ENCODE peak calls at places on chromosome 2, in seven cellular contexts. H, A, P, S, C, I and B are unnamed samples. For H3K27me3, the result is how much of the 10 kb centered on the place peaks cover.

GRCh38 chr2:169073972-169074751 is 4.8 kb downstream of the DHRS9 start:
- DNase-seq in H (no peak), A (no peak), P (no peak), S (peak), C (peak), I (no peak), B (no peak)

GRCh38 chr2:18149660-18150246 is 271.3 kb downstream of the KCNS3 start:
- DNase-seq in H (no peak), A (peak), P (no peak), S (peak), C (no peak), I (no peak), B (no peak)

GRCh38 chr2:128408349-128409305 is 90.0 kb upstream of the HS6ST1 start:
- DNase-seq in H (no peak), A (peak), P (no peak), S (peak), C (peak), I (peak), B (peak)

GRCh38 chr2:7269993-7270392 is 352.8 kb downstream of the RNF144A start:
- DNase-seq in H (no peak), A (no peak), P (no peak), S (no peak), C (no peak), I (no peak), B (no peak)

GRCh38 chr2:28153851-28154250 is 238.8 kb upstream of the FOSL2 start:
- DNase-seq in H (no peak), A (no peak), P (no peak), S (no peak), C (no peak), I (no peak), B (no peak)

GRCh38 chr2:128420776-128421175 is 102.1 kb upstream of the HS6ST1 start:
- DNase-seq in H (no peak), A (peak), P (no peak), S (no peak), C (no peak), I (peak), B (no peak)

GRCh38 chr2:225122007-225122406 is 79.7 kb upstream of the DOCK10 start:
- DNase-seq in H (no peak), A (no peak), P (no peak), S (no peak), C (no peak), I (no peak), B (no peak)

GRCh38 chr2:11701206-11701605 is 31.2 kb upstream of the NTSR2 start:
- DNase-seq in H (no peak), A (no peak), P (no peak), S (no peak), C (no peak), I (no peak), B (no peak)

GRCh38 chr2:75558786-75559428 is 1.8 kb downstream of the EVA1A start:
- DNase-seq in H (no peak), A (peak), P (no peak), S (no peak), C (peak), I (peak), B (no peak)

GRCh38 chr2:68744517-68744916 is 9.9 kb downstream of the ARHGAP25 start:
- DNase-seq in H (no peak), A (no peak), P (no peak), S (peak), C (no peak), I (no peak), B (no peak)

GRCh38 chr2:175431054-175431780 is 249.7 kb upstream of the ATP5MC3 start:
- DNase-seq in H (no peak), A (no peak), P (no peak), S (no peak), C (no peak), I (no peak), B (no peak)

GRCh38 chr2:217262916-217263315 is 403.1 kb upstream of the TNP1 start:
- DNase-seq in H (no peak), A (no peak), P (no peak), S (no peak), C (no peak), I (no peak), B (no peak)

GRCh38 chr2:127479866-127480743 is 46.2 kb downstream of the IWS1 start:
- DNase-seq in H (no peak), A (no peak), P (no peak), S (no peak), C (peak), I (no peak), B (no peak)

GRCh38 chr2:190804182-190804795 is 76.3 kb upstream of the GLS start:
- DNase-seq in H (no peak), A (no peak), P (no peak), S (no peak), C (peak), I (no peak), B (no peak)

GRCh38 chr2:240538031-240538780 is 19.6 kb downstream of the ANKMY1 start:
- DNase-seq in H (no peak), A (peak), P (no peak), S (no peak), C (no peak), I (peak), B (no peak)

GRCh38 chr2:199704358-199705238 is 146.4 kb downstream of the FTCDNL1 start:
- DNase-seq in H (peak), A (no peak), P (peak), S (peak), C (peak), I (no peak), B (no peak)

GRCh38 chr2:222283634-222284033 is 15.2 kb downstream of the PAX3 start:
- DNase-seq in H (no peak), A (no peak), P (no peak), S (no peak), C (no peak), I (no peak), B (no peak)

GRCh38 chr2:190722061-190722759 is 73.3 kb downstream of the NAB1 start:
- DNase-seq in H (no peak), A (no peak), P (no peak), S (peak), C (no peak), I (no peak), B (no peak)

GRCh38 chr2:238700506-238701050 is 147.3 kb upstream of the TWIST2 start:
- DNase-seq in H (no peak), A (no peak), P (no peak), S (no peak), C (no peak), I (no peak), B (no peak)

GRCh38 chr2:201969241-201969937 is 64.3 kb upstream of the FZD7 start:
- DNase-seq in H (no peak), A (no peak), P (no peak), S (no peak), C (no peak), I (no peak), B (no peak)

GRCh38 chr2:23689891-23690290 is 237.0 kb downstream of the ATAD2B start:
- DNase-seq in H (no peak), A (no peak), P (no peak), S (no peak), C (no peak), I (no peak), B (no peak)

GRCh38 chr2:69177063-69177771 is 164.2 kb downstream of the ANTXR1 start:
- DNase-seq in H (peak), A (peak), P (peak), S (peak), C (peak), I (peak), B (peak)

GRCh38 chr2:127678991-127679390 is 3.7 kb upstream of the LIMS2 start:
- DNase-seq in H (no peak), A (peak), P (no peak), S (no peak), C (no peak), I (no peak), B (no peak)

DNA sequence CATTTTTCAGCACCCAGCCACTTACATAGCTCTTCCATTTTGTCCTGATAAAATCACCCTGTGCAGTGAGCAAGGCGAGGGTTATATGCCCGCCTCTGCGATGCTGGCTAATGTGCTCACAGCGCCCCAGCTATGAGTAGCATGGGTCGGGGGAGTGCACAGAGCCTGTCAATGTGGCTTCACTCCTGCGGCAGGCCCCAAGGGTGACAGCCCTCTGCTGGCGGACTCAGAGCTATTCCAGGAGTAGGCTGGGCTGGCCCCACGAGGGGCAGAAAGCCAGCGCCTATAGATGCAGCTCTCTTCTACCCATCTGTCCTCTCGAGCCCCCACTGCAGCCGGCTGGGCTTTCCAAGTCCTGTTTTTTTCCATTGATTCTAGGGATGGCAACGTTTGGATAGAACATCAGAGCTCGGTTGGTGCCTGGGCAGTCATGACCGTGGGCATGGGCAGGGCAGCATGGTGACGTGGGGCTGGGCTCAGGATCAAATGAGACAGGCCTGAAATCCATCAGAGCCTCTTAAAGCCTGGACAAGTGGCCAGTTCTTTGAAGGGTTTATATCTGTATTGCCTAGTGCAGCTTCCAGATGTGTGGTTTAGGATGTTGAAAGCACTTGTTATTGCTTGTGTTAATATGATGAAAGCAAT is 134.7 kb downstream of the MCFD2 start:
- DNase-seq in H (peak), A (peak), P (peak), S (no peak), C (no peak), I (no peak), B (no peak)
- TF ChIP-seq CTCF in H (peak), A (no peak), P (no peak), S (no peak), C (peak), I (no peak), B (peak)

DNA sequence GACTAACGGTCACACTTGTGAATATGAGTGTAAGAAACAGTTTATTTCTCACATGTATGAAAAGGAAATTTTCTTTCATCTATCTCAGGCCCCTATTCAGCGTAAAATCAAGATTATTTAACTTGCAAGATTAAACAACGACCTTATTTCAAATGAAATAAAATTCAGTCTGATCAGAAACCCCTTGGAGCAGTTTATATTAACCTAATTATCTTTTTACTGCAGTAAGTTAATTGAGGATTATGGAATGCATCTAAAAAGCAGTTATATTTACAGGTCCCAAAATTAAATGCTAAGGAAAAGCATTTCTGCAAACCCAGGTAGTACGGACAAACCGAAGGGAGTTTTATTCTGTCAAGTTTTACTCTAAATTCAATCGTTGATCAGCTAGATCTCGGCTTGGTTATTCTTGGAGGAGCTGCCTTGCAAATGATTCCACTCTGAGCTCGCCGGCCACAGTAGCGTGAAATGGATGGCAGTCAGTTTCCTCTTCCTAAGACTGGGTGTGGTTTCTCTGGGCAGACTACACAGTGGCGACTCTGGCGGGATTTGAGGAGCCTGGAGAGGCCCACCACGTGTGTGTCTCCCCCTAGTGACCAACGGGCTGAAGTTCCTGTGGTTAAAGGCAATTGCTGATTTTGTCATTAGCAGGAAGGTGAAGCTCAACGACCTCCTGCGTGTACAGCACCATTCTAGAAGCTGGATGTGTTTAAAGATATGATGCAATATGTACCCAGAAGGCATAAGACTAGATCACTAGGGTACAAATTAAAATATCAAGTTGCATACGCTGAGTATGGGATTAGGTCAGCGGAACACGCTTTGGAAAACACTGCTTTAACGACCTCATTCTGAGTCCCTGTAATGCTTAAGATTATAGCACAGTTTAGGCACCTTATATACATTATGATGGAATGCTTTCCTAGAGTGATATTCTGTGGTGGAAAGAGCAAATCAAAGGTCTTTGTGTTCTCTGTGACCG is 36.4 kb downstream of the PRKRA start:
- DNase-seq in H (peak), A (peak), P (peak), S (peak), C (peak), I (peak), B (peak)
- H3K4me3 ChIP-seq in H (peak), A (peak), P (peak), S (peak), C (peak), I (peak), B (peak)

DNA sequence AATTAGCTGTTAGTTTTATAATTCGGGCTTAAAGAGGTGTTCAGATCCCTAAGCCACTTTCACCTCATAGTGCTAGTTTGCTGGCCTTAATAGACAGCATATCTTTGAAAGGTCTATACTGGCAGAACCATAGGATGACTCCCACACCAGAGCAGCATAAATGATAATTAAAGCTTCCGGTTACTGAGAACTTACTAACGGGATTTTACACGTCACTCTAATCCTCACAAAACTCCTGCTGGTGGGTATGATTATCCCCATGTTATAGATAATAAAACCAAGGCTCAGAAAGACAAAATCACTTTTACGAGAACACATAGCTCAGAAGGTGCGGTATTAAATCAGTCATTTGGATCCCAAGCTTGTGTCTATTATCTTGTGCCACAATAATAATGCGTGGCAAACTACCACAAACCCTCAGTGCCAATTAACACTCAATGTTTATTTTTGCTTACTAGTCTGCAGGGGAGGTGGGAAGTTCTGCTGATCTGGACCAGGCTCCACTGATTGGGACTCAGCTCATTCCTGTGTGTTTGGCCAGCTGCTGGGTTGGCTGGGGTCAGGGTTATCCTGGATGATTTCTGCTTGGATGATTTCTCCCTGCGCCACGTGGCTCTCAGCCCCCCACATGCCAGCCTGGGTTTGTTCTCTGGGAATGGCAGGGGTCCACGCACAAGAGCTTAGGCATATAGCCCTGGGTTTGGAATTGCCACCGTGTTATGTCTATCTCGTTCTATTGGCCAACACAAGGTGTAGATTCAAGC is 62.3 kb downstream of the TRIB2 start:
- DNase-seq in H (no peak), A (no peak), P (no peak), S (no peak), C (no peak), I (no peak), B (no peak)
- H3K27me3 ChIP-seq in H (under half), A (under half), P (under half), S (under half), C (under half), I (under half), B (under half)

GRCh38 chr2:29212009-29212408 is 96.8 kb downstream of the CLIP4 start:
- DNase-seq in H (no peak), A (no peak), P (no peak), S (no peak), C (no peak), I (no peak), B (peak)
- TF ChIP-seq CTCF in H (no peak), A (no peak), P (no peak), S (no peak), C (peak), I (no peak), B (peak)

GRCh38 chr2:235598842-235599531 is 105.1 kb downstream of the AGAP1 start:
- DNase-seq in H (no peak), A (no peak), P (no peak), S (no peak), C (no peak), I (no peak), B (no peak)

GRCh38 chr2:235598026-235598425 is 104.2 kb downstream of the AGAP1 start:
- DNase-seq in H (no peak), A (no peak), P (no peak), S (no peak), C (no peak), I (no peak), B (no peak)

GRCh38 chr2:235600406-235600805 is 106.6 kb downstream of the AGAP1 start:
- DNase-seq in H (no peak), A (no peak), P (no peak), S (no peak), C (no peak), I (no peak), B (no peak)

GRCh38 chr2:235600926-235601325 is 107.1 kb downstream of the AGAP1 start:
- DNase-seq in H (no peak), A (no peak), P (no peak), S (no peak), C (no peak), I (no peak), B (no peak)

DNA sequence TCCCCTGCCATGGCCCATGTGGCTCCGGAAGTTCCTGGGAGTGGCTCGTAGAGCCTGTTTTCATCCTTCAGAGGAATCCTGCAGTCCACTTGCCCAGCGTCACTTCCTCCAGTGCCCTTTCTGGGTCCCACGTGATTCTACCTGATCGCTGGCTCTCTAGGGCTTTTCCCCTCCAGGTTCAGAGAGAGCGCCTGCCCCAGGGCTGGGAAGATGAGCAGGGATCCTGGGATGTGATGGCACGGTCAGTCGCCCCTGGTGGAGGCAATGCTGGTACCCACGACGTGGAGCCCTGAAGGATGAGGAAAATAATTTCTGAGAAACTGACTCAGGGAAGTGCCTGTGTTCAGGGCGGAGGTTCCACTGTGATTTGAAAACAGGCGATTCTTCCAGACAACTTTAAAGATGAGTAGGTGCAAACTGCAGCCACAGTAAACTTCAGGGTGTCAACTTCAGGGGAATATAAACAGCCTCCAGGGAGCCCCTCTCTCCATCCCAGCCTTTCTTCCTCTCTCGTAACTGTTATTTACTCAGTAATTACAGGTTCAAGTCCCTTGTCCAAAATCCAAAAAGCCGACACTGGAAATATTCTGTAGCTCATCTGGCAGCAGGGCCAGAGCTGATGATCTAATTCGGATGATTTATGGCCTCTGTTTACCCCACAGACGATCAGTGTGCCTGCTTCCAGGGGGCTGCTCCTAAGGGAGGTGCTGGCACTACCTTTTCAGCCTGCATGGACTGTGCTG is 105.9 kb downstream of the AGAP1 start:
- DNase-seq in H (no peak), A (no peak), P (no peak), S (no peak), C (no peak), I (no peak), B (no peak)
- H3K4me3 ChIP-seq in H (no peak), A (no peak), P (no peak), S (no peak), C (no peak), I (no peak), B (no peak)

GRCh38 chr2:235529621-235530020 is 35.8 kb downstream of the AGAP1 start:
- DNase-seq in H (no peak), A (no peak), P (no peak), S (no peak), C (no peak), I (no peak), B (no peak)

GRCh38 chr2:235527806-235528480 is 34.1 kb downstream of the AGAP1 start:
- DNase-seq in H (no peak), A (peak), P (no peak), S (no peak), C (no peak), I (no peak), B (no peak)

GRCh38 chr2:235533203-235533602 is 39.4 kb downstream of the AGAP1 start:
- DNase-seq in H (no peak), A (peak), P (no peak), S (no peak), C (no peak), I (no peak), B (no peak)

GRCh38 chr2:235532307-235532706 is 38.5 kb downstream of the AGAP1 start:
- DNase-seq in H (no peak), A (no peak), P (no peak), S (no peak), C (no peak), I (no peak), B (no peak)

GRCh38 chr2:235530735-235531134 is 36.9 kb downstream of the AGAP1 start:
- DNase-seq in H (no peak), A (no peak), P (no peak), S (no peak), C (no peak), I (no peak), B (no peak)
- H3K27me3 ChIP-seq in H (under half), A (under half), P (under half), S (under half), C (under half), I (under half), B (under half)

GRCh38 chr2:20062615-20063545 is 11.5 kb upstream of the LAPTM4A start:
- DNase-seq in H (no peak), A (peak), P (no peak), S (no peak), C (peak), I (no peak), B (peak)
- TF ChIP-seq CTCF in H (no peak), A (peak), P (no peak), S (no peak), C (peak), I (no peak), B (no peak)